ENCODE peak calls at places on chromosomes 3 and 15, in nine cellular contexts. Y is breast epithelium, U is fibroblast of lung, K is stomach, E is upper lobe of right lung, P is adrenal gland, J is H9, R is right cardiac atrium, G is ascending aorta. C is an unnamed sample.

GRCh38 chr15:27990411-27991338 is 108.4 kb downstream of the OCA2 start:
- DNase-seq in Y (no peak), U (no peak), K (no peak), E (no peak), P (no peak), J (no peak), R (no peak), G (no peak), C (no peak)

GRCh38 chr3:99721633-99722007 is 83.2 kb downstream of the COL8A1 start:
- DNase-seq in Y (no peak), U (peak; percentile 93), K (no peak), E (no peak), P (no peak), J (no peak), R (no peak), G (no peak), C (no peak)

GRCh38 chr15:64895285-64896065 is 16.2 kb upstream of the ANKDD1A start:
- DNase-seq in Y (no peak), U (no peak), K (peak; percentile 31), E (no peak), P (no peak), J (no peak), R (no peak), G (no peak), C (peak; percentile 41)

GRCh38 chr15:29728418-29728817 is 93.8 kb downstream of the TJP1 start:
- DNase-seq in Y (no peak), U (no peak), K (no peak), E (no peak), P (no peak), J (no peak), R (no peak), G (no peak), C (no peak)

GRCh38 chr3:49165771-49166751 is at the start of gene CCDC71:
- DNase-seq in Y (peak; percentile 61), U (peak; percentile 54), K (peak; percentile 75), E (peak; percentile 91), P (peak; percentile 70), J (peak; percentile 79), R (peak; percentile 86), G (no peak), C (peak; percentile 73)

GRCh38 chr3:51975857-51976549 is 1.1 kb downstream of the ABHD14A start:
- DNase-seq in Y (peak; percentile 67), U (peak; percentile 73), K (peak; percentile 62), E (peak; percentile 88), P (peak; percentile 76), J (peak; percentile 65), R (peak; percentile 80), G (no peak), C (peak; percentile 75)

GRCh38 chr3:48564022-48564421 is 441 bp upstream of the UCN2 start:
- DNase-seq in Y (no peak), U (peak; percentile 70), K (peak; percentile 28), E (peak; percentile 87), P (peak; percentile 48), J (no peak), R (peak; percentile 41), G (peak; percentile 46), C (peak; percentile 37)

GRCh38 chr3:47398218-47398617 is 17.4 kb downstream of the PTPN23 start:
- DNase-seq in Y (no peak), U (no peak), K (no peak), E (no peak), P (no peak), J (no peak), R (no peak), G (no peak), C (no peak)

GRCh38 chr3:152419748-152420147 is 151.0 kb downstream of the MBNL1 start:
- DNase-seq in Y (no peak), U (no peak), K (no peak), E (no peak), P (no peak), J (no peak), R (no peak), G (no peak), C (no peak)

GRCh38 chr3:143865302-143865701 is 17.0 kb upstream of the SLC9A9 start:
- DNase-seq in Y (no peak), U (no peak), K (no peak), E (no peak), P (no peak), J (no peak), R (no peak), G (no peak), C (no peak)

GRCh38 chr3:112569265-112569664 is 7.4 kb downstream of the SLC35A5 start:
- DNase-seq in Y (no peak), U (no peak), K (no peak), E (no peak), P (no peak), J (no peak), R (no peak), G (no peak), C (no peak)

GRCh38 chr15:31035610-31036009 is 44.2 kb upstream of the MTMR10 start:
- DNase-seq in Y (no peak), U (no peak), K (no peak), E (no peak), P (no peak), J (no peak), R (no peak), G (no peak), C (no peak)

GRCh38 chr15:45094358-45094730 is 19.6 kb downstream of the DUOX2 start:
- DNase-seq in Y (peak; percentile 48), U (no peak), K (no peak), E (no peak), P (no peak), J (no peak), R (no peak), G (no peak), C (no peak)

GRCh38 chr15:50744601-50745000 is 20.9 kb downstream of the SPPL2A start:
- DNase-seq in Y (no peak), U (peak; percentile 28), K (no peak), E (no peak), P (no peak), J (no peak), R (no peak), G (no peak), C (no peak)

GRCh38 chr3:181725033-181725775 is 13.5 kb downstream of the SOX2 start:
- DNase-seq in Y (no peak), U (no peak), K (no peak), E (no peak), P (no peak), J (no peak), R (no peak), G (no peak), C (no peak)

GRCh38 chr3:194423317-194423716 is 24.3 kb upstream of the GP5 start:
- DNase-seq in Y (no peak), U (no peak), K (no peak), E (no peak), P (no peak), J (no peak), R (no peak), G (no peak), C (peak; percentile 18)

GRCh38 chr3:23450806-23451205 is 247.7 kb downstream of the UBE2E2 start:
- DNase-seq in Y (no peak), U (no peak), K (no peak), E (no peak), P (no peak), J (no peak), R (no peak), G (no peak), C (no peak)
- H3K4me1 ChIP-seq in Y (no peaks in the 10 kb centered on the region), U (peaks cover 2% of the 10 kb centered on the region), K (peaks cover 17% of the 10 kb centered on the region), E (no peaks in the 10 kb centered on the region), P (peaks cover 6% of the 10 kb centered on the region), J (no peaks in the 10 kb centered on the region), R (no peaks in the 10 kb centered on the region), G (no peaks in the 10 kb centered on the region), C (peaks cover 3% of the 10 kb centered on the region)

DNA sequence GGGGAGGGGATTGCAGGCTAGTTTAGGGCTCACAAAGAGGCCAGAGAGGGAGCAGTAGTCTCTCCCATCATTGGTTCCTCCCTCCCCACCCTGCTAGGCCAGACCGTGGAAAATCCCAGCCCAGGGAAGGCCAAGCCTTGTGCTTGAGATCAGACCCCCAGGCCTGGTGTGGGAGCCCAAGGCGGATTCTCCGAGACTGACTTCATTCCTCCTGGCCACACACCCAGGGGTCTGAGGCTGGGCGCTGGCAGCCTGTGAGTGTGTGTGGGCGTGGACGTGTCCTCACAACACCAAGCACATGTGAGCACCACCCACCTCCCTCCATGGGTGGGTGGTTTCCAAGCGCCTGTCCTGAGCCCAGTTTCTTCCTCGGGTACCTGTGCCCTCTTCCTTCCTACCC is 4.1 kb downstream of the LOXL1 start:
- DNase-seq in Y (no peak), U (peak; percentile 98), K (no peak), E (no peak), P (no peak), J (no peak), R (peak; percentile 84), G (peak; percentile 51), C (no peak)
- H3K4me1 ChIP-seq in Y (peaks cover 5% of the 10 kb centered on the region), U (peaks cover 35% of the 10 kb centered on the region), K (peaks cover 64% of the 10 kb centered on the region), E (peaks cover 6% of the 10 kb centered on the region), P (peaks cover 6% of the 10 kb centered on the region), J (peaks cover 2% of the 10 kb centered on the region), R (peaks cover 10% of the 10 kb centered on the region), G (peaks cover 28% of the 10 kb centered on the region), C (peaks cover 7% of the 10 kb centered on the region)

DNA sequence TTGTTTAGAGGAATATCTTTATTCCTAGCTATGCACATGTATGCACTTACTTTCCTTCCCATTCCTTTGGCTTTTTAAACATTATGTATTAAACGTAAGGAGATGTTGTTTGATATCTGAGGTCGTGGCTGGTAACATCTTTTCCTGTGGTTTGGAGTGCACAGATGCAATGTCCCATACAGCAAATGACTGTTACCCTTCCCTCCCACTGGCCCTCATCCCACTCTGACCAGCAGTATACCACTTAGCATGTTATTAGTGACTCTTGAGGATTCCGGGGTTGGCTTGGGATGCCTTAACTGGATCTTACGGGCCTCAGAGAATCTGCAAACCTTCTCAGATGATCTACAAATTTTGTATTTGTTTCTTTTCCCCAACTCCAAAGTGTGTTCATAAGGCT is 34.5 kb downstream of the TGFBR2 start:
- DNase-seq in Y (no peak), U (no peak), K (no peak), E (no peak), P (no peak), J (no peak), R (no peak), G (no peak), C (no peak)
- H3K4me1 ChIP-seq in Y (peaks cover 16% of the 10 kb centered on the region), U (peaks cover 8% of the 10 kb centered on the region), K (peaks cover 83% of the 10 kb centered on the region), E (peaks cover 84% of the 10 kb centered on the region), P (peaks cover 33% of the 10 kb centered on the region), J (peaks cover 5% of the 10 kb centered on the region), R (peaks cover 29% of the 10 kb centered on the region), G (peaks cover 11% of the 10 kb centered on the region), C (peaks cover 28% of the 10 kb centered on the region)

GRCh38 chr15:79632457-79632856 is 200.3 kb downstream of the MINAR1 start:
- DNase-seq in Y (no peak), U (no peak), K (no peak), E (no peak), P (no peak), J (no peak), R (no peak), G (no peak), C (no peak)

GRCh38 chr15:79641841-79642240 is 209.7 kb downstream of the MINAR1 start:
- DNase-seq in Y (no peak), U (no peak), K (no peak), E (no peak), P (no peak), J (no peak), R (no peak), G (no peak), C (no peak)

GRCh38 chr15:79635149-79635771 is 203.1 kb downstream of the MINAR1 start:
- DNase-seq in Y (no peak), U (no peak), K (no peak), E (no peak), P (no peak), J (no peak), R (no peak), G (no peak), C (no peak)

GRCh38 chr15:79640206-79640605 is 208.1 kb downstream of the MINAR1 start:
- DNase-seq in Y (no peak), U (peak; percentile 90), K (peak; percentile 83), E (no peak), P (no peak), J (no peak), R (peak; percentile 26), G (no peak), C (no peak)

GRCh38 chr15:79635897-79636596 is 203.9 kb downstream of the MINAR1 start:
- DNase-seq in Y (no peak), U (peak; percentile 61), K (no peak), E (no peak), P (no peak), J (no peak), R (no peak), G (no peak), C (no peak)
- H3K4me1 ChIP-seq in Y (no peaks in the 10 kb centered on the region), U (peaks cover 10% of the 10 kb centered on the region), K (peaks cover 4% of the 10 kb centered on the region), E (no peaks in the 10 kb centered on the region), P (no peaks in the 10 kb centered on the region), J (no peaks in the 10 kb centered on the region), R (no peaks in the 10 kb centered on the region), G (no peaks in the 10 kb centered on the region), C (no peaks in the 10 kb centered on the region)

C was measured in transverse colon.